ENCODE peak calls at places on chromosomes 12 and 14, in four cellular contexts. U is epithelial cell of proximal tubule; X is astrocyte of the spinal cord; H is CD8-positive, alpha-beta T cell. E is an unnamed sample.

GRCh38 chr12:132243596-132244289 is 85.6 kb downstream of the GALNT9 start:
- DNase-seq in U (no peak), X (no peak), H (no peak), E (no peak)

GRCh38 chr12:85253823-85254222 is 26.2 kb upstream of the ALX1 start:
- DNase-seq in U (no peak), X (no peak), H (no peak), E (no peak)

GRCh38 chr12:121175383-121176119 is 34.4 kb upstream of the P2RX4 start:
- DNase-seq in U (no peak), X (no peak), H (no peak), E (no peak)

GRCh38 chr12:62724947-62725447 is 210.0 kb downstream of the PPM1H start:
- DNase-seq in U (peak), X (peak), H (no peak), E (no peak)

GRCh38 chr14:50335989-50336391 is 23.9 kb downstream of the DMAC2L start:
- DNase-seq in U (no peak), X (peak), H (no peak), E (no peak)

GRCh38 chr12:57214398-57214781 is 2.2 kb upstream of the NXPH4 start:
- DNase-seq in U (no peak), X (peak), H (peak), E (peak)

GRCh38 chr14:30625533-30625932 is 3.4 kb downstream of the SCFD1 start:
- DNase-seq in U (no peak), X (no peak), H (no peak), E (no peak)

GRCh38 chr12:131260251-131260905 is 306.7 kb downstream of the ADGRD1 start:
- DNase-seq in U (no peak), X (no peak), H (no peak), E (no peak)

GRCh38 chr14:105275267-105275946 is 25.4 kb downstream of the BRF1 start:
- DNase-seq in U (no peak), X (peak), H (no peak), E (no peak)

GRCh38 chr12:40058721-40059190 is 47.1 kb downstream of the SLC2A13 start:
- DNase-seq in U (no peak), X (no peak), H (no peak), E (no peak)

GRCh38 chr14:72387727-72388126 is 455.5 kb downstream of the RGS6 start:
- DNase-seq in U (no peak), X (no peak), H (no peak), E (no peak)

GRCh38 chr12:27462151-27462694 is 15.7 kb downstream of the SMCO2 start:
- DNase-seq in U (no peak), X (peak), H (no peak), E (no peak)

GRCh38 chr14:59882957-59883356 is 12.4 kb upstream of the RTN1 start:
- DNase-seq in U (no peak), X (no peak), H (no peak), E (no peak)

GRCh38 chr14:84643438-84643837 is 886.5 kb upstream of the FLRT2 start:
- DNase-seq in U (no peak), X (no peak), H (no peak), E (no peak)

GRCh38 chr14:66444271-66444987 is 41.7 kb upstream of the CCDC196 start:
- DNase-seq in U (no peak), X (no peak), H (no peak), E (no peak)

GRCh38 chr14:58415636-58416559 is 11.4 kb downstream of the TIMM9 start:
- DNase-seq in U (no peak), X (no peak), H (no peak), E (no peak)

GRCh38 chr12:47408171-47408871 is 297.5 kb downstream of the RPAP3 start:
- DNase-seq in U (no peak), X (no peak), H (peak), E (peak)

GRCh38 chr12:3117144-3117581 is 40.0 kb downstream of the TSPAN9 start:
- DNase-seq in U (no peak), X (peak), H (no peak), E (no peak)

GRCh38 chr12:38586652-38587219 is 270.2 kb downstream of the ALG10B start:
- DNase-seq in U (no peak), X (no peak), H (no peak), E (no peak)

GRCh38 chr14:49745191-49745590 is 22.8 kb upstream of the KLHDC2 start:
- DNase-seq in U (no peak), X (no peak), H (no peak), E (no peak)

GRCh38 chr12:69655616-69656336 is 43.3 kb downstream of the BEST3 start:
- DNase-seq in U (peak), X (peak), H (no peak), E (no peak)

GRCh38 chr12:4032906-4033628 is 159.9 kb upstream of the PARP11 start:
- DNase-seq in U (no peak), X (no peak), H (no peak), E (no peak)

GRCh38 chr12:132171293-132171967 is 27.2 kb downstream of the NOC4L start:
- DNase-seq in U (no peak), X (no peak), H (no peak), E (no peak)

GRCh38 chr14:61598980-61599379 is 96.3 kb upstream of the HIF1A start:
- DNase-seq in U (no peak), X (no peak), H (no peak), E (no peak)

GRCh38 chr14:58861546-58861945 is 223.8 kb downstream of the DACT1 start:
- DNase-seq in U (no peak), X (peak), H (no peak), E (no peak)

GRCh38 chr12:115421350-115421749 is 737.4 kb upstream of the TBX3 start:
- DNase-seq in U (no peak), X (no peak), H (no peak), E (no peak)

GRCh38 chr14:75968461-75968860 is 13.3 kb downstream of the TGFB3 start:
- DNase-seq in U (no peak), X (no peak), H (no peak), E (no peak)

GRCh38 chr12:6638305-6638704 is 2.5 kb upstream of the LPAR5 start:
- DNase-seq in U (no peak), X (no peak), H (no peak), E (no peak)

GRCh38 chr12:22312336-22312735 is 22.2 kb downstream of the ST8SIA1 start:
- DNase-seq in U (peak), X (peak), H (no peak), E (no peak)

GRCh38 chr12:70854138-70854537 is 66.4 kb downstream of the PTPRR start:
- DNase-seq in U (no peak), X (no peak), H (no peak), E (no peak)

GRCh38 chr12:94874986-94875312 is 128.5 kb downstream of the NDUFA12 start:
- DNase-seq in U (no peak), X (no peak), H (no peak), E (no peak)
- H3K4me3 ChIP-seq in U (no peak), X (no peak), H (no peak), E (no peak)

DNA sequence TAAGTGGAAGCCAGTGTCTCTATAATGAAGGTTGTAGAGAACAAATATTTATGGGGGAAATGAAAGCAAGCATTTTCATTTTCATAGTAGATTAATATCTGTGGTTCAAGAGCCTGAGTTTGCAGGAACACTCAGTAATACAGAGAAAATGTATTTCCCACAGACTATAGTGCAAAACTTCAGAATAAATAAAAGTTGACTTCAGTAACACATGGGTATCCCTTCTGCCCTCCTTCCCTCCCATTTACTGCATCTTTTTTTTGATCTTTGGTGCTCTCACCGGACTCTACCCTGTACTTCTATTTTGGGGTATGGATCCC is 75.3 kb upstream of the AMN1 start:
- DNase-seq in U (no peak), X (no peak), H (no peak), E (no peak)
- H3K4me3 ChIP-seq in U (no peak), X (no peak), H (peak), E (no peak)

DNA sequence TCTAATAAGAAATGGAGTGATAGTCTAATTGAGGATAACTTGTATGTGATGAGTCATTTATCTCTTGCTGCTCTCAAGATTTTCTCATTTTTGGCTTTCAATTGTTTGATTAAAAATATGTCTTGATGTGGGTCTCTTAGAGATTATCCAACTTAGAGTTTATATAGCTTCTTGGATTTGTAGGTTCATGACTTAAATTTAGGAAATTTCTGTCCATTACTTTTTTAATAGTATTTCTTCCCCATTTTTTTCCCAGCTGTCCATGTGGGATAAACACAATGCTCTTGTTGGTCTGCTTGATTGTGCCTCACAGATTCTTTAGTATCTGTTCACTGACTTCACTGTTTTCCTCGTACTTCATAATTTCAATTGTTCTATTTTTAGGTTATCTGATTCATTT is 7.5 kb downstream of the OR6C65 start:
- DNase-seq in U (no peak), X (no peak), H (no peak), E (no peak)
- H3K4me3 ChIP-seq in U (no peak), X (no peak), H (no peak), E (no peak)

GRCh38 chr12:101745481-101745880 is 6.2 kb upstream of the SYCP3 start:
- DNase-seq in U (no peak), X (no peak), H (no peak), E (no peak)

GRCh38 chr12:101740566-101740965 is 1.3 kb upstream of the SYCP3 start:
- DNase-seq in U (no peak), X (no peak), H (no peak), E (no peak)

GRCh38 chr12:101740980-101741379 is 1.7 kb upstream of the SYCP3 start:
- DNase-seq in U (no peak), X (no peak), H (no peak), E (no peak)

GRCh38 chr12:101743724-101744472 is 4.6 kb upstream of the SYCP3 start:
- DNase-seq in U (no peak), X (no peak), H (no peak), E (peak)

GRCh38 chr12:101743242-101743641 is 4.0 kb upstream of the SYCP3 start:
- DNase-seq in U (no peak), X (no peak), H (no peak), E (no peak)
- H3K4me3 ChIP-seq in U (no peak), X (no peak), H (no peak), E (no peak)

DNA sequence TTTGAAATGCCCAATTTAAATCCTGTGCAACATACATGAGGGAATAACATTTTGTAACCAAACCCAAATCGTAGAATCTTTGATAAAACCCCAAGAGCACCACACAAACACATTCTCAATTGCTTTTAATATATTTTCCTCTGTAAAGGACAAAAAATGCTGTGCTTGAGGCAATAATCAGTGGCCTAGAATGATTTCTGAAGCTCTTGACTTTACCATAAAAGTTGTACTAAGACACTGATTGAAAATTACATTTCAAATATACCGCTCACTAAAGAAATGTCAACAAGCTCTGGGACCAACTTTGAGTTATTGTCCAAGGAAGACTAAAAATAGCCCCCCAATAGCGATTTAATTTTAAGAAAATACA is 1.5 kb downstream of the EML5 start:
- DNase-seq in U (no peak), X (no peak), H (no peak), E (no peak)
- H3K4me3 ChIP-seq in U (no peak), X (no peak), H (no peak), E (no peak)